ENCODE peak calls at places on chromosomes 6 and 20, in ten cellular contexts. E, C, Z, P, Q, W, R, B, Y and G are unnamed samples.

GRCh38 chr6:35925961-35926360 is 5.1 kb upstream of the SRPK1 start:
- DNase-seq in W (no peak), B (no peak), E (no peak), Z (no peak), Q (no peak), R (no peak), Y (no peak), C (no peak), P (no peak), G (no peak)

GRCh38 chr6:5695260-5696245 is 311.2 kb downstream of the NRN1 start:
- DNase-seq in C (peak), Z (no peak), Q (no peak), W (no peak), B (no peak), P (no peak), R (no peak), E (no peak), Y (no peak), G (no peak)

GRCh38 chr20:35285806-35286076 is 1.2 kb upstream of the EIF6 start:
- DNase-seq in Y (no peak), Z (no peak), E (no peak), B (no peak), P (no peak), W (no peak), C (no peak), Q (no peak), R (no peak), G (no peak)

GRCh38 chr6:34953084-34954025 is 64.3 kb downstream of the ANKS1A start:
- DNase-seq in Y (no peak), Z (no peak), W (peak), E (peak), R (no peak), C (no peak), Q (peak), B (no peak), P (no peak), G (no peak)

GRCh38 chr20:53582574-53583351 is 10.9 kb downstream of the ZNF217 start:
- DNase-seq in P (no peak), E (peak), Q (peak), B (peak), Z (no peak), W (peak), R (no peak), C (peak), Y (peak), G (no peak)

GRCh38 chr6:16239090-16239797 is 857 bp downstream of the GMPR start:
- DNase-seq in Q (peak), W (peak), Y (peak), C (no peak), B (no peak), E (peak), R (peak), Z (no peak), P (peak), G (peak)

GRCh38 chr6:99151634-99152344 is 197.7 kb downstream of the FAXC start:
- DNase-seq in Q (peak), B (no peak), W (peak), Z (peak), Y (peak), R (peak), P (no peak), C (no peak), E (peak), G (no peak)

GRCh38 chr20:64766-65322 is 22.6 kb upstream of the DEFB125 start:
- DNase-seq in Y (no peak), B (no peak), W (no peak), Q (no peak), R (no peak), Z (no peak), E (no peak), P (no peak), C (no peak), G (no peak)

GRCh38 chr6:14415452-14415851 is 297.9 kb downstream of the CD83 start:
- DNase-seq in R (no peak), Q (no peak), Y (no peak), P (no peak), B (no peak), W (no peak), E (no peak), Z (no peak), C (no peak), G (no peak)

GRCh38 chr6:130204322-130204721 is 18.4 kb downstream of the SAMD3 start:
- DNase-seq in Q (no peak), P (no peak), C (no peak), R (no peak), Z (no peak), Y (no peak), E (no peak), B (no peak), W (no peak), G (no peak)

GRCh38 chr20:50029697-50030428 is 47.1 kb downstream of the SNAI1 start:
- DNase-seq in P (peak), Y (peak), Z (no peak), C (peak), R (no peak), B (no peak), Q (peak), E (peak), W (peak), G (peak)

GRCh38 chr20:43563429-43563828 is 4.6 kb downstream of the SGK2 start:
- DNase-seq in W (no peak), Z (no peak), P (no peak), C (no peak), B (no peak), Q (no peak), E (no peak), Y (no peak), R (no peak), G (no peak)

GRCh38 chr20:11387189-11387754 is 530.4 kb upstream of the BTBD3 start:
- DNase-seq in Y (no peak), W (peak), P (no peak), Q (no peak), R (no peak), Z (no peak), B (no peak), E (peak), C (peak), G (no peak)

GRCh38 chr6:30101939-30102700 is 10.8 kb downstream of the TRIM31 start:
- DNase-seq in W (peak), Q (peak), E (peak), C (no peak), Z (peak), P (peak), Y (peak), R (peak), B (peak), G (peak)
- TF ChIP-seq CTCF in W (no peak), Q (peak), E (no peak), C (no peak), Z (no peak), P (peak), Y (no peak), R (no peak), B (no peak), G (no peak)

GRCh38 chr20:45085289-45085688 is 15.6 kb downstream of the KCNS1 start:
- DNase-seq in Y (no peak), Q (no peak), Z (no peak), W (no peak), R (no peak), E (no peak), P (no peak), B (no peak), C (no peak), G (no peak)

GRCh38 chr20:45082468-45082867 is 18.5 kb downstream of the KCNS1 start:
- DNase-seq in C (no peak), W (no peak), R (no peak), B (no peak), Z (no peak), Y (no peak), P (no peak), Q (no peak), E (no peak), G (no peak)

GRCh38 chr20:45077559-45077958 is 23.4 kb downstream of the KCNS1 start:
- DNase-seq in Q (no peak), C (no peak), Y (no peak), Z (no peak), R (no peak), E (no peak), P (no peak), B (no peak), W (no peak), G (no peak)

GRCh38 chr20:45083127-45083526 is 17.8 kb downstream of the KCNS1 start:
- DNase-seq in Y (no peak), P (no peak), C (no peak), B (no peak), E (no peak), Z (no peak), Q (no peak), R (no peak), W (no peak), G (no peak)

DNA sequence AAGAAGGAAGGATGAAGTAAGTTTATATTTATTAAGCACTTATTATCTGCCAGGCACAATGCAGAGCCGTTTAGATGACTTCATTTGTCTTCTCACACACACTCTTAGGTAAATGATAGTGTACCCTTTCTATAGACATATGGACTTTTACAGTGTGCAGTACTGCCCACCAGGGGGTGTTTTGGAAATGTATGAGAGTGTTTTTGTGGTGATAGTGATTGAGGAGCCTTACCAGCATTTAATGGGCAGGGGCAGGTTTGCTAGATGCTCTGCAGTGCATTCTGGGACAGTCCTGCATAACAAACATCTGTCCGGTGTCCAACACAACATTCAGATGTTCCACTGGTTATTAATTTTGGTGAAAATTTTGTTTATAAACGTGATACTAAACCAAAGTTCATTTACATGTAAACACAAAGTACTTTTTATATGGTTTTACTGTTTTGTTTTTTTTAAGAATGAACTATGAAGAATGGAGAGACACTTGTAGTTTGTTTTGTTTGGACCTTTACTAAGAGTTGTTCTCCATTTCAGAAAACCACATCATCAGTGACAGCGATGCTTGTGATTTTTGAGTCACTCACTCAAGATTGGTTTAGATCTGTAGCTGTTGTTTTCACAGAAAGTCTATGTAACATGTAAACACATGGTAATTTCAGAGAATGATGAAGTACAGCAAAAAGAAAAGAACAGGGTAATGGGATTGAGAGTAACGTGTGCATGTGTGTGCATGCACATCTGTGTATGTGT is 19.9 kb downstream of the KCNS1 start:
- DNase-seq in P (no peak), Q (no peak), C (no peak), E (no peak), Z (no peak), B (no peak), Y (no peak), R (no peak), W (peak), G (no peak)
- TF ChIP-seq CTCF in P (no peak), Q (no peak), C (peak), E (no peak), Z (peak), B (no peak), Y (no peak), R (peak), W (peak), G (no peak)

GRCh38 chr6:169096326-169096882 is 157.2 kb downstream of the THBS2 start:
- DNase-seq in R (no peak), Z (no peak), Q (no peak), B (no peak), C (no peak), E (no peak), W (no peak), P (no peak), Y (no peak), G (no peak)
- TF ChIP-seq CTCF in R (no peak), Z (no peak), Q (no peak), B (no peak), C (no peak), E (no peak), W (no peak), P (no peak), Y (no peak), G (no peak)

GRCh38 chr6:75856902-75857301 is 107.9 kb downstream of the MYO6 start:
- DNase-seq in Y (no peak), Z (no peak), C (no peak), Q (no peak), B (no peak), W (no peak), P (no peak), E (no peak), R (no peak), G (no peak)

GRCh38 chr6:75852721-75853120 is 103.7 kb downstream of the MYO6 start:
- DNase-seq in Z (no peak), B (no peak), P (no peak), E (no peak), C (no peak), R (no peak), Y (no peak), Q (no peak), W (no peak), G (no peak)

GRCh38 chr6:75850026-75850385 is 101.0 kb downstream of the MYO6 start:
- DNase-seq in W (peak), Q (no peak), P (no peak), Z (no peak), Y (no peak), E (no peak), R (no peak), C (no peak), B (no peak), G (no peak)

GRCh38 chr6:75853796-75854195 is 104.8 kb downstream of the MYO6 start:
- DNase-seq in B (no peak), W (no peak), Q (no peak), Z (no peak), C (no peak), R (no peak), E (no peak), P (no peak), Y (no peak), G (no peak)

DNA sequence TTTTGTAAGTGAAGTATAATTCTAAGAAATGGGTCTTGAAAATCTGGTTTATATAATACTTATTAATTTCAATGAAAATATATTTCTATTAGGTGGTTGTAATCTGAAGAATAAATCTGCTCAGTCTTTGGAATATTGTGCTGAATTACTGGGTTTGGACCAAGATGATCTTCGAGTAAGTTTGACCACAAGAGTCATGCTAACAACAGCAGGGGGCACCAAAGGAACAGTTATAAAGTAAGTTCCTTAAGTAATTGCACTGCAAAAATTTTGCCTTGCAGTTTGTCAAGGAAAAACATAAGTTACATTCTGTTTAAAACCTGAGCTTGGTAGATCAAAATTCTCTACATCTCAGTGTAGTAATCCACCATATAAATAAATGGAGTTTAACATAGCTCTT is 106.0 kb downstream of the MYO6 start:
- DNase-seq in E (peak), Z (peak), B (no peak), P (no peak), R (no peak), Y (peak), C (peak), Q (peak), W (peak), G (no peak)
- TF ChIP-seq CTCF in E (peak), Z (peak), B (peak), P (peak), R (peak), Y (peak), C (peak), Q (peak), W (peak), G (no peak)

GRCh38 chr6:119499797-119500196 is 150.2 kb upstream of the MAN1A1 start:
- DNase-seq in C (no peak), Z (no peak), R (no peak), P (no peak), Q (no peak), B (no peak), E (no peak), W (no peak), Y (no peak), G (no peak)
- TF ChIP-seq CTCF in C (no peak), Z (no peak), R (no peak), P (no peak), Q (no peak), B (no peak), E (no peak), W (no peak), Y (no peak), G (no peak)

GRCh38 chr20:19506021-19506420 is 252.0 kb upstream of the RIN2 start:
- DNase-seq in E (no peak), C (no peak), Y (no peak), W (no peak), R (no peak), Z (no peak), P (no peak), B (no peak), Q (no peak), G (no peak)

GRCh38 chr20:19515074-19515473 is 243.0 kb upstream of the RIN2 start:
- DNase-seq in P (no peak), Q (no peak), W (no peak), E (no peak), B (no peak), R (no peak), Y (no peak), C (no peak), Z (no peak), G (no peak)

GRCh38 chr20:19512886-19513285 is 245.2 kb upstream of the RIN2 start:
- DNase-seq in P (no peak), B (no peak), C (no peak), Z (no peak), R (no peak), E (no peak), Q (no peak), Y (no peak), W (no peak), G (no peak)

DNA sequence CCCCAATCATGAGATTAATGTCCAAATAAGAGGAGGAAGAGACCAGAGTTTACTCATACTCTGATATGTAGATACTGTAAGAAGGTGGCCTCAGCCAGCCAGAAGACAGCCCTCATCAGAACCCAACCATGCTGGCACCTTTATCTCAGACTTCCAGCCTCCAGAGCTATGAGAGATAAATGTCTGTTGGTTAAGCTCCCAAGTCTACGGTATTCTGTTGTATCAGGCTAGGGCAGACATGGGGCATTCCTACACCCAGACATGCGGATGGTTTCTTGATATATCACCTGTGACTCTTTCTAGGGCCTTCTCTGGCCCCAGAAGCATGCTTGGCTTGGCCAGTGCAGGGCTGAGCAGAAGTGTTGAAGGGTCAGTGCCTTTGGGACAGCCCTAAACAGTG is 247.4 kb upstream of the RIN2 start:
- DNase-seq in E (no peak), P (no peak), C (no peak), B (no peak), R (no peak), Q (no peak), Z (no peak), W (no peak), Y (no peak), G (no peak)
- TF ChIP-seq CTCF in E (no peak), P (no peak), C (no peak), B (no peak), R (no peak), Q (no peak), Z (no peak), W (no peak), Y (no peak), G (no peak)

DNA sequence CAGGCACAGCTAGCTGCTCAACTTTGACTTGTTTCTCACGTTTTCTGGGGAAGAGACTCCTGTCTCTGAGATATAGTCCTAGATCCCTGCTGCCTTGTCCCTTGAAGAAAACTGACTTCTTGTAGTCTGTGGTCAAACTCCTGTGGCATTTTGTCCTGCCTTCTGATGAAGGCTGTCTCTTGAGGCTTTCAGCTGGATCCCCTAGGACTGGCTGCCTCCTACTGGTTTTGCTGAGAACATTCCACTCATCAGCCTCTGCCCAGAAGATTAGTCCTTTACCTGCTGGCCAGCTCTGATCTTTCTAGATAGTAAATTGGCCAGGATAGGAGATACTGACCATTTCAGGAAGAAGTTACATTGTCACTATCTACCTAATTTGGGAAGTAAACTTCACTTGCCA is 71.9 kb upstream of the CNR1 start:
- DNase-seq in W (peak), R (no peak), P (no peak), Q (no peak), B (no peak), Z (no peak), E (no peak), Y (no peak), C (no peak), G (no peak)
- TF ChIP-seq CTCF in W (no peak), R (peak), P (no peak), Q (peak), B (no peak), Z (peak), E (no peak), Y (no peak), C (no peak), G (no peak)

DNA sequence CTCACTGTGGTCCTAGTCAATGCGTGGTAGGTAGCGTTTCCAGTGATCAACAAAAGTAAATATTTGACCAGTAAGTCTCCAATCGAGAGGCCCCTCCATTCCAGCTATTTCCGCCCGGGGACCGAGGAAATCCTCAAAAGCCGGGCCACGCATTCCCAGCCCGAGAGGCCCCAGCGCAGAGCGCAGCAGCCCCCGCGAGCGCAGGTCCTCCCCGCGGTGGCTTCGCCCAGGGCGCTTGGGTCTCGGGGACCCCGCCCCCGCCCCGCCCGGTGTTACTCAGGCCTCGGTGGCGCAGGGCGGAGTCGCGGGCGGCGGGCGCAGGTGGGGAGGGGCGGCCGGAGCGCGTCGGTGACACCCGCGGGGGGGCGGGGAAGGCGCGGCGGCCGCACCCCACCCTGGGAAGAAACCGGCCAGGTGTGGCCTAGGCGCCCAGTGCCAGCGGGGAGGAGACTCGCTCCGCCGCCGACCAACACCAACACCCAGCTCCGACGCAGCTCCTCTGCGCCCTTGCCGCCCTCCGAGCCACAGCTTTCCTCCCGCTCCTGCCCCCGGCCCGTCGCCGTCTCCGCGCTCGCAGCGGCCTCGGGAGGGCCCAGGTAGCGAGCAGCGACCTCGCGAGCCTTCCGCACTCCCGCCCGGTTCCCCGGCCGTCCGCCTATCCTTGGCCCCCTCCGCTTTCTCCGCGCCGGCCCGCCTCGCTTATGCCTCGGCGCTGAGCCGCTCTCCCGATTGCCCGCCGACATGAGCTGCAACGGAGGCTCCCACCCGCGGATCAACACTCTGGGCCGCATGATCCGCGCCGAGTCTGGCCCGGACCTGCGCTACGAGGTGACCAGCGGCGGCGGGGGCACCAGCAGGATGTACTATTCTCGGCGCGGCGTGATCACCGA is at the start of gene DSP:
- DNase-seq in Q (peak), E (peak), Y (peak), B (peak), W (peak), C (no peak), Z (peak), R (peak), P (no peak), G (no peak)
- TF ChIP-seq CTCF in Q (peak), E (no peak), Y (no peak), B (peak), W (no peak), C (no peak), Z (no peak), R (no peak), P (no peak), G (no peak)